ENCODE peak calls at places on chromosomes 5 and 9, in seven cellular contexts. H, Z, A, P, L, S and V are unnamed samples.

GRCh38 chr9:99035313-99035712 is 69.6 kb upstream of the TGFBR1 start:
- DNase-seq in Z (no peak), L (no peak), P (no peak), H (no peak), A (no peak), S (no peak), V (no peak)

GRCh38 chr5:107820339-107820880 is 149.7 kb upstream of the EFNA5 start:
- DNase-seq in P (no peak), Z (no peak), L (no peak), A (no peak), H (no peak), S (no peak), V (no peak)

GRCh38 chr5:1516615-1517601 is 6.9 kb downstream of the LPCAT1 start:
- DNase-seq in A (peak), L (peak), P (peak), Z (peak), H (peak), S (no peak), V (no peak)

GRCh38 chr5:95628933-95629332 is 9.0 kb downstream of the GPR150 start:
- DNase-seq in S (no peak), A (no peak), H (no peak), Z (no peak), P (no peak), L (no peak), V (no peak)

GRCh38 chr9:89616411-89616810 is 11.6 kb downstream of the GADD45G start:
- DNase-seq in H (no peak), L (no peak), P (no peak), A (no peak), Z (no peak), S (no peak), V (no peak)

GRCh38 chr5:170070556-170071412 is 34.9 kb upstream of the FOXI1 start:
- DNase-seq in P (no peak), H (peak), A (peak), L (peak), S (no peak), Z (peak), V (peak)

GRCh38 chr5:171997011-171997410 is 9.4 kb downstream of the FBXW11 start:
- DNase-seq in S (no peak), H (no peak), P (no peak), L (no peak), Z (no peak), A (no peak), V (no peak)

GRCh38 chr5:150184990-150185952 is 4.6 kb upstream of the SLC6A7 start:
- DNase-seq in A (no peak), L (peak), Z (no peak), H (no peak), P (no peak), S (no peak), V (no peak)

GRCh38 chr9:86754581-86754980 is 192.7 kb downstream of the GAS1 start:
- DNase-seq in H (no peak), Z (no peak), A (no peak), S (no peak), L (no peak), P (no peak), V (no peak)

GRCh38 chr9:95497772-95498171 is 19.0 kb downstream of the PTCH1 start:
- DNase-seq in A (peak), L (peak), S (no peak), H (no peak), Z (no peak), P (no peak), V (no peak)

GRCh38 chr9:123929177-123929869 is 603 bp downstream of the DENND1A start:
- DNase-seq in H (no peak), P (peak), A (no peak), L (peak), Z (peak), S (peak), V (peak)

GRCh38 chr9:89109666-89110065 is 69.0 kb downstream of the SHC3 start:
- DNase-seq in S (no peak), H (peak), Z (no peak), L (no peak), P (no peak), A (no peak), V (no peak)

GRCh38 chr9:131530546-131530929 is 525 bp downstream of the UCK1 start:
- DNase-seq in L (peak), P (peak), A (no peak), S (no peak), H (peak), Z (peak), V (peak)

GRCh38 chr5:32953694-32954093 is 242.6 kb downstream of the NPR3 start:
- DNase-seq in A (no peak), S (no peak), P (no peak), L (no peak), H (peak), Z (no peak), V (no peak)

GRCh38 chr9:131046581-131047202 is 37.7 kb downstream of the LAMC3 start:
- DNase-seq in P (no peak), A (peak), Z (peak), S (peak), H (peak), L (peak), V (peak)

GRCh38 chr9:73667749-73668148 is 516.1 kb downstream of the ANXA1 start:
- DNase-seq in P (no peak), S (no peak), L (no peak), Z (no peak), A (no peak), H (no peak), V (peak)

GRCh38 chr9:1231998-1232919 is 182.1 kb downstream of the DMRT2 start:
- DNase-seq in P (peak), S (no peak), A (peak), L (peak), Z (peak), H (peak), V (no peak)

GRCh38 chr9:36997414-36997813 is 36.7 kb downstream of the PAX5 start:
- DNase-seq in H (no peak), L (no peak), A (no peak), S (no peak), Z (no peak), P (no peak), V (peak)

GRCh38 chr5:10567781-10568321 is 4.0 kb downstream of the ANKRD33B start:
- DNase-seq in P (no peak), A (peak), L (no peak), S (no peak), H (peak), Z (no peak), V (no peak)

GRCh38 chr5:178762391-178762790 is 31.9 kb upstream of the ZNF354A start:
- DNase-seq in L (no peak), S (no peak), H (no peak), A (no peak), P (no peak), Z (no peak), V (no peak)